ENCODE peak calls at places on chromosomes 6 and 20, in seven cellular contexts. E is GM20000, W is cardiac fibroblast, F is heart left ventricle, Z is NB4, Q is lower lobe of right lung, K is uterus. U is an unnamed sample.
A peak's percentile ranks its signal among the peaks of the same experiment; 100 is the strongest.

GRCh38 chr6:18212231-18212630 is 52.1 kb downstream of the DEK start:
- DNase-seq in E (no peak), W (no peak), F (no peak), Z (no peak), Q (no peak), K (no peak), U (no peak)

GRCh38 chr6:155116571-155116910 is 121.4 kb downstream of the TIAM2 start:
- DNase-seq in E (no peak), W (no peak), F (no peak), Z (no peak), Q (no peak), K (no peak), U (no peak)

GRCh38 chr6:10481101-10481500 is 40.0 kb upstream of the GCNT2 start:
- DNase-seq in E (no peak), W (no peak), F (no peak), Z (no peak), Q (no peak), K (no peak), U (no peak)

GRCh38 chr20:33746325-33746998 is 14.7 kb downstream of the ZNF341 start:
- DNase-seq in E (no peak), W (no peak), F (no peak), Z (no peak), Q (no peak), K (no peak), U (no peak)

GRCh38 chr20:61166324-61166723 is 85.7 kb upstream of the CDH4 start:
- DNase-seq in E (no peak), W (peak; percentile 57), F (no peak), Z (no peak), Q (no peak), K (no peak), U (no peak)

GRCh38 chr6:20652691-20653479 is 118.6 kb downstream of the CDKAL1 start:
- DNase-seq in E (no peak), W (peak; percentile 57), F (no peak), Z (no peak), Q (no peak), K (no peak), U (no peak)

GRCh38 chr20:61949714-61950630 is 115.7 kb downstream of the TAF4 start:
- DNase-seq in E (no peak), W (no peak), F (peak; percentile 22), Z (no peak), Q (peak; percentile 32), K (no peak), U (no peak)

GRCh38 chr6:96659084-96659845 is 96.3 kb downstream of the FHL5 start:
- DNase-seq in E (no peak), W (no peak), F (no peak), Z (no peak), Q (no peak), K (no peak), U (no peak)

GRCh38 chr6:11869656-11870340 is 91.2 kb upstream of the ADTRP start:
- DNase-seq in E (no peak), W (peak; percentile 22), F (peak; percentile 54), Z (no peak), Q (no peak), K (no peak), U (no peak)

GRCh38 chr6:130671119-130672104 is 155.8 kb upstream of the SMLR1 start:
- DNase-seq in E (no peak), W (no peak), F (peak; percentile 35), Z (no peak), Q (no peak), K (peak; percentile 83), U (no peak)

GRCh38 chr20:50724851-50725721 is 6.3 kb upstream of the PARD6B start:
- DNase-seq in E (peak; percentile 19), W (peak; percentile 96), F (peak; percentile 93), Z (peak; percentile 32), Q (no peak), K (peak; percentile 93), U (peak; percentile 28)

GRCh38 chr6:87154641-87155271 is 609 bp upstream of the ZNF292 start:
- DNase-seq in E (peak; percentile 82), W (peak; percentile 87), F (no peak), Z (peak; percentile 91), Q (no peak), K (no peak), U (no peak)

GRCh38 chr6:14310955-14311354 is 193.4 kb downstream of the CD83 start:
- DNase-seq in E (no peak), W (no peak), F (no peak), Z (no peak), Q (peak; percentile 63), K (no peak), U (no peak)

GRCh38 chr6:77403424-77403823 is 59.9 kb downstream of the HTR1B start:
- DNase-seq in E (no peak), W (peak; percentile 80), F (no peak), Z (no peak), Q (no peak), K (no peak), U (no peak)

GRCh38 chr6:135170849-135171248 is 10.3 kb upstream of the MYB start:
- DNase-seq in E (no peak), W (peak; percentile 18), F (no peak), Z (no peak), Q (no peak), K (no peak), U (no peak)

GRCh38 chr6:125577263-125577662 is 172.2 kb upstream of the HEY2 start:
- DNase-seq in E (no peak), W (no peak), F (no peak), Z (no peak), Q (no peak), K (no peak), U (no peak)

GRCh38 chr6:169168302-169168630 is 85.4 kb downstream of the THBS2 start:
- DNase-seq in E (no peak), W (no peak), F (peak; percentile 55), Z (no peak), Q (no peak), K (no peak), U (no peak)

GRCh38 chr20:42277203-42277602 is 659.0 kb upstream of the CHD6 start:
- DNase-seq in E (no peak), W (no peak), F (no peak), Z (no peak), Q (no peak), K (no peak), U (no peak)

GRCh38 chr20:46814366-46815232 is 80.0 kb upstream of the EYA2 start:
- DNase-seq in E (no peak), W (peak; percentile 90), F (no peak), Z (no peak), Q (no peak), K (no peak), U (peak; percentile 13)

GRCh38 chr20:46359233-46359751 is 47.1 kb downstream of the ELMO2 start:
- DNase-seq in E (peak; percentile 75), W (no peak), F (peak; percentile 63), Z (peak; percentile 82), Q (no peak), K (no peak), U (no peak)

GRCh38 chr20:53950031-53950430 is 120.4 kb downstream of the BCAS1 start:
- DNase-seq in E (no peak), W (peak; percentile 21), F (no peak), Z (peak; percentile 56), Q (no peak), K (no peak), U (no peak)

GRCh38 chr6:36120539-36120938 is 9.8 kb upstream of the MAPK13 start:
- DNase-seq in E (peak; percentile 39), W (no peak), F (no peak), Z (peak; percentile 69), Q (no peak), K (no peak), U (no peak)

GRCh38 chr20:20731000-20731944 is 18.8 kb upstream of the RALGAPA2 start:
- DNase-seq in E (no peak), W (peak; percentile 24), F (no peak), Z (no peak), Q (no peak), K (no peak), U (no peak)

GRCh38 chr20:7195704-7196103 is 428.2 kb downstream of the BMP2 start:
- DNase-seq in E (no peak), W (peak; percentile 95), F (peak; percentile 30), Z (peak; percentile 60), Q (no peak), K (no peak), U (no peak)

GRCh38 chr6:34334796-34335416 is 57.6 kb downstream of the NUDT3 start:
- DNase-seq in E (no peak), W (peak; percentile 11), F (no peak), Z (peak; percentile 15), Q (no peak), K (no peak), U (no peak)

DNA sequence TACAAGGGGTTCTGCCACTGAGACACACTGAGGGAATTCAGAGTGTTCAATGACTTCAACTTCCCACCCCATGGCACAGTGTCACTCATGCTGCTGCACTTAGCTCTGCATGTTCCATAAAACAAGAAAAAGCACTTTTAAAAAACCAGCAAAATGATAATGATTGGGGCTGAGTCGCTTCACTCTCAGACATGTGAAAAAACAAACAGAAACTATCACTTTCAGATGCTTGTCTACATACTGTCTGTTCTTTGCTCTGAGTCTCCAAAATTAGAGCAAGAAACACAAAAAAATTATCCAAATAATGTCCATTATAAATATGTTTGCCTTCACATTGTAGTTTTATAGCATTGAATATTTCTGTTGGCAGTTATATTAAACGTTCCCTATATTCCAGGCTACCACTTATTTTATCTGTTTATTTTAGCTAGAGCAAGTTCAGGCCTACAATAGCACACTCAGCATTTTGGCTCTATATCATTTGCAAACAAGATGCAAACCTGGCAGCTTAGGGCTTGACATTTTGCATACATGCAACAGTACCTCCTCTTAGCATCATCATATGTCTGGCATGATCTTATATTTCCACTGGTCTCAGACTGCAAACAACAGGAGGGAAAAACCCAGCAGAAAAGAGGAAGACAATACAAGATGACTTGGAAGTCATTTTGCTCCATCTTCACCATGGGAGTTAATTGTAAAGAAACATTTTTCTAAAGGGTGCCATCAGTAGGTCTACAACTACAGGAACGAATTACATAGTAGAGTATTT is 398.8 kb downstream of the HACE1 start:
- DNase-seq in E (no peak), W (no peak), F (no peak), Z (no peak), Q (no peak), K (no peak), U (no peak)
- TF ChIP-seq CTCF in E (no peak), W (no peak), F (no peak), Z (no peak), Q (no peak), K (no peak), U (no peak)

DNA sequence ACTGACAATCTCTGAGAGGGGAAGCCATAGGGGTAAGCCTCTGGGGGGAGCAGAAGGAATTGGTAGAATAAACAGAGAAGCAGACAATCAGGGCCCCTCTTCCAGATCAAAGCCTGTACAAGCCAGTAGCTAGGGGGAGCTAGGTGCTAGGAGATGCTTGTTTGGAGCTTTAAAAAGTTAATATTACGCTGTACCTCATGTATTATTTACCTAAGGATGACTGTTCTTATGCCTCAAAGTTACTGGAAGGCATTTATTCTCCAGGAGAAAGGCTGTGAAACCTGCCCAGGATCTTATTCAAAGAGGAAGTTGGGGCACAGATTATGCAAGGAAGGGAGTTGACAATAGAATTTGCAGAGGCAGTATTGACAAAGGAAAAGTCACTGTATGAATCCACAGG is 111.8 kb upstream of the SLC35F1 start:
- DNase-seq in E (no peak), W (no peak), F (no peak), Z (peak; percentile 30), Q (no peak), K (no peak), U (no peak)
- TF ChIP-seq CTCF in E (no peak), W (no peak), F (no peak), Z (no peak), Q (no peak), K (no peak), U (no peak)

GRCh38 chr6:128532110-128532509 is 11.7 kb upstream of the PTPRK start:
- DNase-seq in E (no peak), W (no peak), F (no peak), Z (no peak), Q (no peak), K (no peak), U (no peak)
- TF ChIP-seq CTCF in E (no peak), W (no peak), F (no peak), Z (no peak), Q (no peak), K (no peak), U (no peak)

GRCh38 chr6:112925702-112926101 is 578.6 kb downstream of the RFPL4B start:
- DNase-seq in E (no peak), W (no peak), F (no peak), Z (no peak), Q (no peak), K (no peak), U (no peak)
- TF ChIP-seq CTCF in E (no peak), W (no peak), F (no peak), Z (no peak), Q (no peak), K (no peak), U (no peak)

U was measured in neural crest cell.